ENCODE peak calls at places on chromosome 20, in five cellular contexts. C is stimulated activated naive CD8-positive, alpha-beta T cell treated with anti-CD3 and anti-CD28 coated beads, Interleukin-15, Interleukin-2, amounts not matched to agents 100 U/mL and 50 U/mL, for 24 hours; R is MV-4-11; T is ecto neural progenitor cell; A is fibroblast of pulmonary artery. J is an unnamed sample.

GRCh38 chr20:23128461-23129125 is 42.5 kb upstream of the CD93 start:
- DNase-seq in A (no peak), R (no peak), C (no peak), T (no peak), J (no peak)

GRCh38 chr20:40646321-40647212 is 42.5 kb downstream of the MAFB start:
- DNase-seq in R (no peak), A (no peak), T (no peak), C (no peak), J (no peak)

GRCh38 chr20:62087227-62087626 is 21.5 kb upstream of the TAF4 start:
- DNase-seq in T (no peak), C (no peak), A (no peak), R (no peak), J (no peak)

GRCh38 chr20:43910564-43910963 is 4.1 kb upstream of the TOX2 start:
- DNase-seq in T (peak), C (no peak), R (no peak), A (no peak), J (no peak)

GRCh38 chr20:8074931-8075330 is 55.4 kb upstream of the TMX4 start:
- DNase-seq in A (peak), T (no peak), R (no peak), C (no peak), J (no peak)

GRCh38 chr20:14951707-14952106 is 614.3 kb upstream of the FLRT3 start:
- DNase-seq in C (no peak), R (no peak), A (peak), T (no peak), J (no peak)

GRCh38 chr20:2815242-2815900 is 584 bp downstream of the C20orf141 start:
- DNase-seq in R (no peak), T (no peak), C (no peak), A (no peak), J (no peak)

GRCh38 chr20:23019403-23019802 is 15.7 kb upstream of the SSTR4 start:
- DNase-seq in A (no peak), T (no peak), C (no peak), R (no peak), J (peak)

GRCh38 chr20:62161347-62161746 is 17.8 kb downstream of the SS18L1 start:
- DNase-seq in A (peak), R (no peak), T (no peak), C (no peak), J (no peak)

GRCh38 chr20:12914804-12915203 is 94.0 kb upstream of the SPTLC3 start:
- DNase-seq in A (no peak), T (no peak), R (no peak), C (no peak), J (no peak)

GRCh38 chr20:62596921-62597320 is 45.4 kb upstream of the SLCO4A1 start:
- DNase-seq in T (no peak), R (no peak), A (no peak), C (no peak), J (no peak)

GRCh38 chr20:21505161-21505809 is 8.6 kb downstream of the NKX2-2 start:
- DNase-seq in C (peak), R (peak), A (peak), T (peak), J (peak)

GRCh38 chr20:46151936-46152335 is 33.8 kb downstream of the CD40 start:
- DNase-seq in R (no peak), T (no peak), A (no peak), C (peak), J (no peak)

GRCh38 chr20:51481311-51481997 is 61.1 kb downstream of the NFATC2 start:
- DNase-seq in C (peak), R (no peak), T (no peak), A (no peak), J (no peak)

GRCh38 chr20:50304883-50305635 is 114.4 kb downstream of the CEBPB start:
- DNase-seq in C (no peak), R (no peak), T (no peak), A (peak), J (no peak)

GRCh38 chr20:62423326-62423706 is 4.0 kb downstream of the RBBP8NL start:
- DNase-seq in C (no peak), A (no peak), T (no peak), R (no peak), J (no peak)

GRCh38 chr20:56627122-56628014 is 1.7 kb upstream of the TFAP2C start:
- DNase-seq in A (no peak), T (peak), C (no peak), R (no peak), J (no peak)

GRCh38 chr20:61744691-61745396 is 320.8 kb downstream of the TAF4 start:
- DNase-seq in C (no peak), T (no peak), R (no peak), A (peak), J (no peak)

GRCh38 chr20:33262658-33263065 is 20.4 kb upstream of the BPIFB1 start:
- DNase-seq in T (peak), C (no peak), A (peak), R (peak), J (peak)

GRCh38 chr20:8218861-8219260 is 86.8 kb downstream of the PLCB1 start:
- DNase-seq in R (no peak), A (peak), C (no peak), T (no peak), J (no peak)

GRCh38 chr20:20073851-20074252 is 21.5 kb downstream of the CFAP61 start:
- DNase-seq in R (peak), T (no peak), C (no peak), A (no peak), J (peak)

GRCh38 chr20:21208999-21209398 is 83.1 kb downstream of the KIZ start:
- DNase-seq in A (no peak), T (no peak), R (no peak), C (no peak), J (no peak)

GRCh38 chr20:3714092-3714491 is 1.7 kb upstream of the SIGLEC1 start:
- DNase-seq in T (no peak), R (peak), A (no peak), C (no peak), J (peak)

GRCh38 chr20:10171864-10172751 is 46.5 kb upstream of the SNAP25 start:
- DNase-seq in C (peak), T (peak), A (peak), R (no peak), J (peak)

GRCh38 chr20:21096321-21097043 is 9.7 kb downstream of the LINC00237 start:
- DNase-seq in C (no peak), T (peak), R (peak), A (peak), J (peak)

GRCh38 chr20:63064310-63064709 is 57.5 kb upstream of the BHLHE23 start:
- DNase-seq in T (no peak), R (no peak), A (no peak), C (no peak), J (no peak)

GRCh38 chr20:5065489-5066383 is 54.0 kb downstream of the PCNA start:
- DNase-seq in C (no peak), T (no peak), A (peak), R (peak), J (peak)

GRCh38 chr20:62174870-62175624 is 7.8 kb upstream of the MTG2 start:
- DNase-seq in T (no peak), C (no peak), A (no peak), R (no peak), J (no peak)

GRCh38 chr20:49572857-49573256 is 4.9 kb upstream of the PTGIS start:
- DNase-seq in R (no peak), T (no peak), A (no peak), C (no peak), J (no peak)

GRCh38 chr20:36098364-36098763 is 56.2 kb upstream of the EPB41L1 start:
- DNase-seq in A (peak), T (no peak), R (peak), C (no peak), J (peak)

GRCh38 chr20:58628491-58629212 is 22.4 kb upstream of the STX16 start:
- DNase-seq in C (no peak), A (no peak), T (no peak), R (no peak), J (no peak)

GRCh38 chr20:63132131-63132714 is 83.7 kb downstream of the YTHDF1 start:
- DNase-seq in C (no peak), A (no peak), T (no peak), R (no peak), J (no peak)

GRCh38 chr20:24981750-24982149 is 10.8 kb downstream of the APMAP start:
- DNase-seq in R (peak), T (peak), C (no peak), A (no peak), J (peak)